ENCODE peak calls at places on chromosomes 12 and 14, in nine cellular contexts. One of them, this sample, is unnamed.

GRCh38 chr12:85138833-85139232 is 102.7 kb downstream of the LRRIQ1 start:
- DNase-seq in AG09319: no peak
- DNase-seq in keratinocyte: no peak
- DNase-seq in HCT116: no peak
- DNase-seq in kidney epithelial cell: no peak
- DNase-seq in activated CD8-positive, alpha-beta T cell treated with anti-CD3 and anti-CD28 coated beads for 36 hours: no peak
- DNase-seq in fibroblast of lung: no peak
- DNase-seq in A549: no peak
- DNase-seq in IMR-90: no peak
- DNase-seq in this sample: no peak

GRCh38 chr12:3820122-3820521 is 53.1 kb downstream of the PARP11 start:
- DNase-seq in AG09319: no peak
- DNase-seq in keratinocyte: no peak
- DNase-seq in HCT116: no peak
- DNase-seq in kidney epithelial cell: peak; percentile 31
- DNase-seq in activated CD8-positive, alpha-beta T cell treated with anti-CD3 and anti-CD28 coated beads for 36 hours: no peak
- DNase-seq in fibroblast of lung: peak; percentile 17
- DNase-seq in A549: no peak
- DNase-seq in IMR-90: peak; percentile 65
- DNase-seq in this sample: no peak

GRCh38 chr14:94328196-94328595 is 5.1 kb upstream of the SERPINA6 start:
- DNase-seq in AG09319: no peak
- DNase-seq in keratinocyte: no peak
- DNase-seq in HCT116: no peak
- DNase-seq in kidney epithelial cell: peak; percentile 47
- DNase-seq in activated CD8-positive, alpha-beta T cell treated with anti-CD3 and anti-CD28 coated beads for 36 hours: no peak
- DNase-seq in fibroblast of lung: no peak
- DNase-seq in A549: no peak
- DNase-seq in IMR-90: no peak
- DNase-seq in this sample: no peak

GRCh38 chr12:54853933-54854538 is at the start of gene MUCL1:
- DNase-seq in AG09319: peak; percentile 7
- DNase-seq in keratinocyte: peak; percentile 64
- DNase-seq in HCT116: peak; percentile 62
- DNase-seq in kidney epithelial cell: peak; percentile 39
- DNase-seq in activated CD8-positive, alpha-beta T cell treated with anti-CD3 and anti-CD28 coated beads for 36 hours: peak; percentile 87
- DNase-seq in fibroblast of lung: peak; percentile 72
- DNase-seq in A549: peak; percentile 52
- DNase-seq in IMR-90: peak; percentile 57
- DNase-seq in this sample: peak; percentile 39

GRCh38 chr14:63383776-63384367 is 65.1 kb upstream of the GPHB5 start:
- DNase-seq in AG09319: no peak
- DNase-seq in keratinocyte: no peak
- DNase-seq in HCT116: no peak
- DNase-seq in kidney epithelial cell: no peak
- DNase-seq in activated CD8-positive, alpha-beta T cell treated with anti-CD3 and anti-CD28 coated beads for 36 hours: peak; percentile 24
- DNase-seq in fibroblast of lung: no peak
- DNase-seq in A549: no peak
- DNase-seq in IMR-90: no peak
- DNase-seq in this sample: peak; percentile 38

GRCh38 chr12:2891240-2892053 is 756 bp downstream of the TULP3 start:
- DNase-seq in AG09319: no peak
- DNase-seq in keratinocyte: no peak
- DNase-seq in HCT116: no peak
- DNase-seq in kidney epithelial cell: no peak
- DNase-seq in activated CD8-positive, alpha-beta T cell treated with anti-CD3 and anti-CD28 coated beads for 36 hours: peak; percentile 41
- DNase-seq in fibroblast of lung: peak; percentile 70
- DNase-seq in A549: peak; percentile 38
- DNase-seq in IMR-90: peak; percentile 61
- DNase-seq in this sample: no peak

GRCh38 chr12:96045566-96045965 is 10.2 kb upstream of the LTA4H start:
- DNase-seq in AG09319: no peak
- DNase-seq in keratinocyte: no peak
- DNase-seq in HCT116: no peak
- DNase-seq in kidney epithelial cell: no peak
- DNase-seq in activated CD8-positive, alpha-beta T cell treated with anti-CD3 and anti-CD28 coated beads for 36 hours: no peak
- DNase-seq in fibroblast of lung: no peak
- DNase-seq in A549: no peak
- DNase-seq in IMR-90: no peak
- DNase-seq in this sample: peak; percentile 37

GRCh38 chr12:122421263-122421814 is 1.1 kb downstream of the CLIP1 start:
- DNase-seq in AG09319: peak; percentile 14
- DNase-seq in keratinocyte: no peak
- DNase-seq in HCT116: no peak
- DNase-seq in kidney epithelial cell: no peak
- DNase-seq in activated CD8-positive, alpha-beta T cell treated with anti-CD3 and anti-CD28 coated beads for 36 hours: peak; percentile 43
- DNase-seq in fibroblast of lung: peak; percentile 64
- DNase-seq in A549: peak; percentile 49
- DNase-seq in IMR-90: peak; percentile 47
- DNase-seq in this sample: no peak

GRCh38 chr14:92470215-92470614 is 43.4 kb upstream of the RIN3 start:
- DNase-seq in AG09319: peak; percentile 95
- DNase-seq in keratinocyte: peak; percentile 72
- DNase-seq in HCT116: no peak
- DNase-seq in kidney epithelial cell: peak; percentile 34
- DNase-seq in activated CD8-positive, alpha-beta T cell treated with anti-CD3 and anti-CD28 coated beads for 36 hours: no peak
- DNase-seq in fibroblast of lung: peak; percentile 55
- DNase-seq in A549: no peak
- DNase-seq in IMR-90: peak; percentile 65
- DNase-seq in this sample: no peak

GRCh38 chr12:4246116-4246515 is 27.4 kb upstream of the CCND2 start:
- DNase-seq in AG09319: no peak
- DNase-seq in keratinocyte: no peak
- DNase-seq in HCT116: no peak
- DNase-seq in kidney epithelial cell: no peak
- DNase-seq in activated CD8-positive, alpha-beta T cell treated with anti-CD3 and anti-CD28 coated beads for 36 hours: no peak
- DNase-seq in fibroblast of lung: no peak
- DNase-seq in A549: no peak
- DNase-seq in IMR-90: no peak
- DNase-seq in this sample: no peak

GRCh38 chr12:14846042-14846587 is 2.8 kb upstream of the ART4 start:
- DNase-seq in AG09319: no peak
- DNase-seq in keratinocyte: no peak
- DNase-seq in HCT116: no peak
- DNase-seq in kidney epithelial cell: no peak
- DNase-seq in activated CD8-positive, alpha-beta T cell treated with anti-CD3 and anti-CD28 coated beads for 36 hours: no peak
- DNase-seq in fibroblast of lung: no peak
- DNase-seq in A549: no peak
- DNase-seq in IMR-90: no peak
- DNase-seq in this sample: no peak
- TF ChIP-seq CTCF in AG09319: no peak
- TF ChIP-seq CTCF in keratinocyte: no peak
- TF ChIP-seq CTCF in HCT116: no peak
- TF ChIP-seq CTCF in kidney epithelial cell: no peak
- TF ChIP-seq CTCF in activated CD8-positive, alpha-beta T cell treated with anti-CD3 and anti-CD28 coated beads for 36 hours: no peak
- TF ChIP-seq CTCF in fibroblast of lung: no peak
- TF ChIP-seq CTCF in A549: no peak
- TF ChIP-seq CTCF in IMR-90: no peak
- TF ChIP-seq CTCF in this sample: no peak

GRCh38 chr12:126974779-126975178 is 1292.2 kb upstream of the TMEM132C start:
- DNase-seq in AG09319: no peak
- DNase-seq in keratinocyte: no peak
- DNase-seq in HCT116: no peak
- DNase-seq in kidney epithelial cell: no peak
- DNase-seq in activated CD8-positive, alpha-beta T cell treated with anti-CD3 and anti-CD28 coated beads for 36 hours: no peak
- DNase-seq in fibroblast of lung: no peak
- DNase-seq in A549: no peak
- DNase-seq in IMR-90: no peak
- DNase-seq in this sample: no peak
- TF ChIP-seq CTCF in AG09319: no peak
- TF ChIP-seq CTCF in keratinocyte: no peak
- TF ChIP-seq CTCF in HCT116: no peak
- TF ChIP-seq CTCF in kidney epithelial cell: no peak
- TF ChIP-seq CTCF in activated CD8-positive, alpha-beta T cell treated with anti-CD3 and anti-CD28 coated beads for 36 hours: no peak
- TF ChIP-seq CTCF in fibroblast of lung: no peak
- TF ChIP-seq CTCF in A549: no peak
- TF ChIP-seq CTCF in IMR-90: no peak
- TF ChIP-seq CTCF in this sample: no peak

DNA sequence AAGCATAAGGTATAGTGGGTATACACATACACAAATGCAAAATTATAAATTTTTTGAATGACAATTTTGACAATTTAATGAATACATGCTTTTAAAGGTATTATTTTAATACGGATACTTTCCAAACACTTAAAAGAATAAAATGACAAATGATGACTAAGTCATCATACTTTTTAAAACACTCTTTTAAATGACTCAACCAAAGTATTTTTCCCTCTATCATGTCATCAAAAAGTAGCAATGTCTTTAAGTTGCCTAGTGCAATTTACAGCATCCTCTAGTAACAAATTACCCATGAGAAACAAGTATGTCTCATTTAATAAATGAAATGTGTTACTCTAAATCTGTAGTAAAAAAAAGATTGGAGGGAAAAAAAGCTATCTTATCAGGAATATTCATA is 73.3 kb downstream of the RPS6KA5 start:
- DNase-seq in AG09319: no peak
- DNase-seq in keratinocyte: no peak
- DNase-seq in HCT116: no peak
- DNase-seq in kidney epithelial cell: no peak
- DNase-seq in activated CD8-positive, alpha-beta T cell treated with anti-CD3 and anti-CD28 coated beads for 36 hours: no peak
- DNase-seq in fibroblast of lung: no peak
- DNase-seq in A549: no peak
- DNase-seq in IMR-90: no peak
- DNase-seq in this sample: no peak
- TF ChIP-seq CTCF in AG09319: no peak
- TF ChIP-seq CTCF in keratinocyte: no peak
- TF ChIP-seq CTCF in HCT116: no peak
- TF ChIP-seq CTCF in kidney epithelial cell: no peak
- TF ChIP-seq CTCF in activated CD8-positive, alpha-beta T cell treated with anti-CD3 and anti-CD28 coated beads for 36 hours: no peak
- TF ChIP-seq CTCF in fibroblast of lung: no peak
- TF ChIP-seq CTCF in A549: no peak
- TF ChIP-seq CTCF in IMR-90: no peak
- TF ChIP-seq CTCF in this sample: no peak

GRCh38 chr14:103418508-103418818 is 33.2 kb downstream of the MARK3 start:
- DNase-seq in AG09319: no peak
- DNase-seq in keratinocyte: no peak
- DNase-seq in HCT116: no peak
- DNase-seq in kidney epithelial cell: no peak
- DNase-seq in activated CD8-positive, alpha-beta T cell treated with anti-CD3 and anti-CD28 coated beads for 36 hours: no peak
- DNase-seq in fibroblast of lung: peak; percentile 70
- DNase-seq in A549: no peak
- DNase-seq in IMR-90: peak; percentile 87
- DNase-seq in this sample: no peak

GRCh38 chr14:103427485-103428443 is 42.5 kb downstream of the MARK3 start:
- DNase-seq in AG09319: no peak
- DNase-seq in keratinocyte: no peak
- DNase-seq in HCT116: no peak
- DNase-seq in kidney epithelial cell: no peak
- DNase-seq in activated CD8-positive, alpha-beta T cell treated with anti-CD3 and anti-CD28 coated beads for 36 hours: peak; percentile 81
- DNase-seq in fibroblast of lung: peak; percentile 87
- DNase-seq in A549: no peak
- DNase-seq in IMR-90: peak; percentile 85
- DNase-seq in this sample: no peak

GRCh38 chr14:103428732-103429556 is 43.7 kb downstream of the MARK3 start:
- DNase-seq in AG09319: no peak
- DNase-seq in keratinocyte: no peak
- DNase-seq in HCT116: no peak
- DNase-seq in kidney epithelial cell: no peak
- DNase-seq in activated CD8-positive, alpha-beta T cell treated with anti-CD3 and anti-CD28 coated beads for 36 hours: no peak
- DNase-seq in fibroblast of lung: no peak
- DNase-seq in A549: no peak
- DNase-seq in IMR-90: no peak
- DNase-seq in this sample: no peak

GRCh38 chr14:103422981-103423600 is 37.9 kb downstream of the MARK3 start:
- DNase-seq in AG09319: no peak
- DNase-seq in keratinocyte: no peak
- DNase-seq in HCT116: no peak
- DNase-seq in kidney epithelial cell: no peak
- DNase-seq in activated CD8-positive, alpha-beta T cell treated with anti-CD3 and anti-CD28 coated beads for 36 hours: no peak
- DNase-seq in fibroblast of lung: peak; percentile 53
- DNase-seq in A549: no peak
- DNase-seq in IMR-90: peak; percentile 77
- DNase-seq in this sample: no peak
- TF ChIP-seq CTCF in AG09319: no peak
- TF ChIP-seq CTCF in keratinocyte: no peak
- TF ChIP-seq CTCF in HCT116: no peak
- TF ChIP-seq CTCF in kidney epithelial cell: no peak
- TF ChIP-seq CTCF in activated CD8-positive, alpha-beta T cell treated with anti-CD3 and anti-CD28 coated beads for 36 hours: no peak
- TF ChIP-seq CTCF in fibroblast of lung: no peak
- TF ChIP-seq CTCF in A549: no peak
- TF ChIP-seq CTCF in IMR-90: no peak
- TF ChIP-seq CTCF in this sample: no peak

GRCh38 chr12:94795520-94795919 is 145.2 kb upstream of the TMCC3 start:
- DNase-seq in AG09319: peak; percentile 7
- DNase-seq in keratinocyte: peak; percentile 28
- DNase-seq in HCT116: peak; percentile 63
- DNase-seq in kidney epithelial cell: peak; percentile 73
- DNase-seq in activated CD8-positive, alpha-beta T cell treated with anti-CD3 and anti-CD28 coated beads for 36 hours: no peak
- DNase-seq in fibroblast of lung: peak; percentile 61
- DNase-seq in A549: peak; percentile 41
- DNase-seq in IMR-90: peak; percentile 53
- DNase-seq in this sample: no peak
- TF ChIP-seq CTCF in AG09319: peak; percentile 18
- TF ChIP-seq CTCF in keratinocyte: peak; percentile 31
- TF ChIP-seq CTCF in HCT116: peak; percentile 30
- TF ChIP-seq CTCF in kidney epithelial cell: peak; percentile 41
- TF ChIP-seq CTCF in activated CD8-positive, alpha-beta T cell treated with anti-CD3 and anti-CD28 coated beads for 36 hours: no peak
- TF ChIP-seq CTCF in fibroblast of lung: no peak
- TF ChIP-seq CTCF in A549: no peak
- TF ChIP-seq CTCF in IMR-90: no peak
- TF ChIP-seq CTCF in this sample: no peak